ENCODE peak calls at places on chromosome 22, in four cellular contexts. G is heart right ventricle, C is PC-3, A is mesenchymal stem cell. M is an unnamed sample.

GRCh38 chr22:49184736-49185135 is 642.9 kb downstream of the BRD1 start:
- DNase-seq in C (no peak), A (no peak), G (no peak), M (no peak)

GRCh38 chr22:46429327-46429853 is 93.9 kb downstream of the TRMU start:
- DNase-seq in G (no peak), A (no peak), C (no peak), M (no peak)

GRCh38 chr22:48580481-48580970 is 1247.1 kb downstream of the BRD1 start:
- DNase-seq in C (no peak), G (no peak), A (no peak), M (no peak)

GRCh38 chr22:28779833-28780232 is 7.3 kb downstream of the CCDC117 start:
- DNase-seq in A (no peak), G (no peak), C (no peak), M (no peak)

GRCh38 chr22:30890689-30891442 is 77.7 kb downstream of the MORC2 start:
- DNase-seq in C (peak; percentile 53), A (peak; percentile 12), G (no peak), M (peak; percentile 23)

GRCh38 chr22:22168190-22168940 is 76.2 kb upstream of the VPREB1 start:
- DNase-seq in C (peak; percentile 9), A (peak; percentile 9), G (no peak), M (no peak)

GRCh38 chr22:31604746-31605705 is 57.0 kb downstream of the PISD start:
- DNase-seq in G (no peak), A (no peak), C (no peak), M (no peak)

GRCh38 chr22:25726241-25726640 is 15.7 kb upstream of the MYO18B start:
- DNase-seq in C (no peak), A (no peak), G (no peak), M (no peak)

GRCh38 chr22:24758164-24758799 is 16.2 kb downstream of the PIWIL3 start:
- DNase-seq in G (peak; percentile 24), C (peak; percentile 68), A (peak; percentile 61), M (peak; percentile 25)

GRCh38 chr22:26487996-26488395 is 4.3 kb downstream of the SRRD start:
- DNase-seq in C (no peak), G (no peak), A (no peak), M (no peak)

GRCh38 chr22:49090061-49090852 is 737.4 kb downstream of the BRD1 start:
- DNase-seq in A (no peak), C (no peak), G (no peak), M (no peak)

GRCh38 chr22:18152519-18152918 is 2.5 kb downstream of the USP18 start:
- DNase-seq in C (no peak), A (no peak), G (no peak), M (no peak)

DNA sequence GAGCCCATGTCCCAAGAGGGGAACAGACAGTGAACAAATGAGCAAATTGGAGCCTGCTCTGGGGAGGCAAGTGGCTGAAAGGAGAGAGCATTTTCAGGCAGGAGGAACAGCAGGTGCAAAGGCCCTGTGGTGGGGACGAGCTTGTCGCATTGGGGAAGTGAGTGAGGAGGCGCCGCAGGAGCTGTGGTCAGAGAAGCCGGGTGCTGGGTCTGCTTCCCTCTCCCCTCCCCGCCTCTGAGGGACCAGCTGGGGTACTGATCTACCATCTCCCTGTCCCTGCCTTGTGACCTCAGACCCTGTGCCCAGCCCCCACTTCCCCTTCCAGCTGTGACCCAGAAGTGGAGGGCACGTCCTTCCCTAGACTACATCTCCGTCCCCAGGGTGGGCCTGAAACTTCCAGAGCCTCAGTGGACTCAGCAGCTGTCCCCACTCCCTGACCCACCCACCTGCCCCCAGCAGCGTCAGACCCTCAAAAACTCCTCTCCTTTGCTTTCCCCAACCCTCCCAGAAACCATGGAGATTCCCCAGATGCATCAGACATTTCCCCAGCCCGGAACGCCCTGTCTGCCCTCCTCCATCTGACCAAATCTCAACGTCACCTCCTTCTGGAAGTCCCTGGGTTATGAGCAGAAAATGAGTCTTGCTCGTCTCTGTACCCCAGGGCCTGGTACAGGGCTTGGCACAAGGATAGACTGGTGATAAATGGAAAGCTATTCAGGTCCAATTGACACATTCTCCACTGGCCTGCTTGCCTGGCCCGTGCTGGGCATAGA is 19.7 kb upstream of the PDGFB start:
- DNase-seq in C (no peak), A (no peak), G (peak; percentile 59), M (no peak)
- H3K27ac ChIP-seq in C (no peak overlapping the region), A (no peak overlapping the region), G (no peak overlapping the region), M (no peak overlapping the region)

GRCh38 chr22:37425369-37425768 is 1.9 kb downstream of the ELFN2 start:
- DNase-seq in G (no peak), A (no peak), C (no peak), M (no peak)
- H3K4me3 ChIP-seq in G (no peak overlapping the region), A (peak overlapping the region; percentile 84), C (peak overlapping the region; percentile 87), M (no peak overlapping the region)

DNA sequence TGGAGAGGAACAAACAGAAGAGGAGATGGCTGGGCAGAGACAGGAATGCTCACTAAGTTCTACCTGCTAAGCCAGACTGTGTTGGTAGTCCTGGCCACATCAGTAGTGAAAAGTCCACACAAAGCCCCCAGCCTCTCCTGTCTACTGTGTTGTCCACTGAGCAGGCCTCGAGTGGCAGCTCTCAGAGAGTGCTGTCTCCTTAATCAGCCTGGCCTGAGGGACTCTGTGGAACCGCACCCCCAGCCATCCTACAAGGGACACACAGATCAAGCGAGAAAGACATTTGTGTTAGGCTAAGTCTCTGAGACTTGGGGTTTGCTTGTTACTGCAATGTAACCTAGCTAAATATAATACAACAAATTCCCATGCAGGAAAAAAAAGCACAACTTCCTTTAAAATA is 71.0 kb downstream of the PACSIN2 start:
- DNase-seq in G (no peak), C (no peak), A (no peak), M (no peak)
- H3K27ac ChIP-seq in G (peak overlapping the region; percentile 65), C (no peak overlapping the region), A (no peak overlapping the region), M (no peak overlapping the region)

GRCh38 chr22:21043856-21044535 is 1.8 kb upstream of the LRRC74B start:
- DNase-seq in C (no peak), G (no peak), A (no peak), M (no peak)
- H3K4me3 ChIP-seq in C (no peak overlapping the region), G (no peak overlapping the region), A (no peak overlapping the region), M (no peak overlapping the region)

GRCh38 chr22:20494978-20495860 is at the start of gene KLHL22:
- DNase-seq in C (peak; percentile 30), G (peak; percentile 42), A (peak; percentile 53), M (no peak)
- H3K27ac ChIP-seq in C (peak within 1 kb of the TSS; percentile 80), G (peak within 1 kb of the TSS; percentile 95), A (peak within 1 kb of the TSS; percentile 60), M (peak within 1 kb of the TSS; percentile 70)

GRCh38 chr22:44670220-44670983 is 31.6 kb upstream of the PRR5 start:
- DNase-seq in C (no peak), G (no peak), A (no peak), M (no peak)

GRCh38 chr22:44667829-44668189 is 34.2 kb upstream of the PRR5 start:
- DNase-seq in G (no peak), A (no peak), C (no peak), M (no peak)

GRCh38 chr22:44668886-44669724 is 32.9 kb upstream of the PRR5 start:
- DNase-seq in G (peak; percentile 32), C (no peak), A (no peak), M (no peak)

GRCh38 chr22:44668190-44668885 is 33.7 kb upstream of the PRR5 start:
- DNase-seq in G (peak; percentile 37), C (no peak), A (no peak), M (no peak)

DNA sequence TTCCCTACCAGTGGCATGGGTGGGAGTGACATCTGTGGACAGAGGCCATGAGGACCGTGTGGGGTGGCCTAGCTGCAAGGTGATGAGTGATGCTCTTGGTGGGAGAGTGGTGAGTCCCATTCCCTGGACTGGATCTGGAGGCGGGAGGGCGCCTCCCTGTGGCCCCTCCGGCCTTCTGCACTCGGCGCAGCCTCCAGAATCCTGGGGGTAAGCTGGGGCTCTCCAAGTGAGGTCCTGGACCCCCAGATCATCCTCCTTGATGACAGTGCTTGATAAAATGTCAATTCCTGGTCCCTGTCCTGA is 32.3 kb upstream of the PRR5 start:
- DNase-seq in G (no peak), A (peak; percentile 42), C (no peak), M (no peak)
- H3K4me3 ChIP-seq in G (peak overlapping the region; percentile 53), A (no peak overlapping the region), C (no peak overlapping the region), M (no peak overlapping the region)

GRCh38 chr22:50396751-50397370 is 53.7 kb downstream of the PPP6R2 start:
- DNase-seq in G (no peak), C (peak; percentile 11), A (peak; percentile 57), M (no peak)
- H3K27ac ChIP-seq in G (no peak overlapping the region), C (no peak overlapping the region), A (no peak overlapping the region), M (no peak overlapping the region)

DNA sequence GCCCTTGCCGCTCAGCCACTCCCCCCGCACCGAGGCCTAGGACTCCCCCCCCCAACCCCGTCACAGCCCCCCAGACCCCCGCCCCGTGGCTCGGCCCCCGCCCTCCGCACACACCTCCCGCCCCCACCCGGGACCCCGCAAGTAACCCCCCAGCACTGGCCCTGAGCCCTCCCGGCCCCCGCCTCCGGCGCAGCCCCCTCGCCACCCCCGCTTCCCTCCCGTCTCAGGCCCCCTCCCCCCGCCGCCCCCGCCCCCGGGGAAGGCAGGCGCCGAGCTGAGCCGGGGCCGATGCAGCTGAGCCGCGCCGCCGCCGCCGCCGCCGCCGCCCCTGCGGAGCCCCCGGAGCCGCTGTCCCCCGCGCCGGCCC is 1.5 kb downstream of the SHANK3 start:
- DNase-seq in C (no peak), A (no peak), G (no peak), M (no peak)
- H3K4me3 ChIP-seq in C (no peak overlapping the region), A (no peak overlapping the region), G (peak overlapping the region; percentile 55), M (no peak overlapping the region)

GRCh38 chr22:33573479-33573878 is 346.8 kb downstream of the LARGE1 start:
- DNase-seq in C (no peak), G (no peak), A (no peak), M (no peak)

GRCh38 chr22:33570110-33570509 is 350.2 kb downstream of the LARGE1 start:
- DNase-seq in C (no peak), G (no peak), A (no peak), M (no peak)

GRCh38 chr22:33568934-33569496 is 351.3 kb downstream of the LARGE1 start:
- DNase-seq in G (no peak), A (no peak), C (no peak), M (no peak)

GRCh38 chr22:33565580-33565995 is 354.7 kb downstream of the LARGE1 start:
- DNase-seq in G (no peak), A (no peak), C (no peak), M (no peak)

GRCh38 chr22:33569547-33569946 is 350.7 kb downstream of the LARGE1 start:
- DNase-seq in G (no peak), A (no peak), C (no peak), M (no peak)
- H3K27ac ChIP-seq in G (peak overlapping the region; percentile 49), A (no peak overlapping the region), C (no peak overlapping the region), M (no peak overlapping the region)

M was measured in brain microvascular endothelial cell.